ENCODE peak calls at places on chromosomes 5 and 9, in six cellular contexts. R is K562, F is HepG2, H is Panc1, U is HCT116, I is upper lobe of left lung. X is an unnamed sample.

GRCh38 chr9:127854169-127854833 is at the start of gene ENG:
- ATAC-seq in R (no peak), F (peak; percentile 38), H (peak; percentile 86), U (no peak), I (peak; percentile 88), X (peak; percentile 67)

GRCh38 chr5:31213676-31214638 is 20.5 kb downstream of the CDH6 start:
- ATAC-seq in R (no peak), F (no peak), H (no peak), U (no peak), I (no peak), X (no peak)

GRCh38 chr9:125990186-125990792 is 243.1 kb downstream of the PBX3 start:
- ATAC-seq in R (no peak), F (no peak), H (no peak), U (no peak), I (no peak), X (no peak)

GRCh38 chr9:93525476-93525875 is 50.9 kb upstream of the PHF2 start:
- ATAC-seq in R (peak; percentile 83), F (no peak), H (no peak), U (no peak), I (no peak), X (no peak)

GRCh38 chr5:35999547-35999946 is 8.4 kb upstream of the UGT3A1 start:
- ATAC-seq in R (no peak), F (no peak), H (no peak), U (no peak), I (no peak), X (no peak)

GRCh38 chr5:171162602-171163001 is 146.4 kb upstream of the TLX3 start:
- ATAC-seq in R (peak; percentile 95), F (peak; percentile 79), H (no peak), U (peak; percentile 98), I (no peak), X (no peak)

GRCh38 chr5:25345240-25345771 is 700.5 kb upstream of the CDH10 start:
- ATAC-seq in R (no peak), F (no peak), H (no peak), U (no peak), I (no peak), X (no peak)

GRCh38 chr5:137605377-137605776 is 106.3 kb upstream of the SPOCK1 start:
- ATAC-seq in R (no peak), F (no peak), H (no peak), U (peak; percentile 40), I (no peak), X (no peak)

GRCh38 chr5:43418561-43418960 is 6.4 kb upstream of the CCL28 start:
- ATAC-seq in R (no peak), F (no peak), H (no peak), U (no peak), I (no peak), X (no peak)

GRCh38 chr5:37847978-37848425 is 8.2 kb upstream of the GDNF start:
- ATAC-seq in R (no peak), F (no peak), H (no peak), U (peak; percentile 62), I (no peak), X (no peak)

GRCh38 chr5:81151546-81151945 is 81.6 kb upstream of the CKMT2 start:
- ATAC-seq in R (no peak), F (no peak), H (no peak), U (no peak), I (no peak), X (no peak)

GRCh38 chr5:143145388-143145787 is 258.1 kb downstream of the NR3C1 start:
- ATAC-seq in R (no peak), F (no peak), H (no peak), U (no peak), I (peak; percentile 36), X (no peak)

GRCh38 chr9:114172981-114173833 is 17.9 kb downstream of the COL27A1 start:
- ATAC-seq in R (no peak), F (no peak), H (no peak), U (no peak), I (no peak), X (no peak)

GRCh38 chr9:109074236-109074889 is 45.4 kb downstream of the TMEM245 start:
- ATAC-seq in R (no peak), F (peak; percentile 71), H (no peak), U (no peak), I (no peak), X (no peak)

GRCh38 chr9:134134949-134135342 is 936 bp upstream of the WDR5 start:
- ATAC-seq in R (peak; percentile 49), F (peak; percentile 13), H (peak; percentile 29), U (no peak), I (peak; percentile 12), X (no peak)

GRCh38 chr5:170749911-170750431 is 33.6 kb upstream of the GABRP start:
- ATAC-seq in R (no peak), F (no peak), H (no peak), U (no peak), I (no peak), X (no peak)

GRCh38 chr5:138641547-138642298 is 66.5 kb upstream of the HSPA9 start:
- ATAC-seq in R (peak; percentile 93), F (peak; percentile 81), H (peak; percentile 82), U (peak; percentile 96), I (peak; percentile 70), X (peak; percentile 40)

GRCh38 chr5:157506981-157507780 is 47.2 kb downstream of the NIPAL4 start:
- ATAC-seq in R (no peak), F (no peak), H (no peak), U (no peak), I (no peak), X (no peak)

GRCh38 chr9:97617939-97618416 is 15.2 kb downstream of the TSTD2 start:
- ATAC-seq in R (no peak), F (no peak), H (no peak), U (no peak), I (no peak), X (no peak)

GRCh38 chr9:26856413-26857032 is 36.1 kb downstream of the CAAP1 start:
- ATAC-seq in R (peak; percentile 59), F (peak; percentile 80), H (no peak), U (peak; percentile 69), I (no peak), X (no peak)

GRCh38 chr5:79074641-79075040 is 5.1 kb downstream of the BHMT2 start:
- ATAC-seq in R (no peak), F (no peak), H (no peak), U (no peak), I (no peak), X (no peak)

GRCh38 chr9:89419978-89420394 is 77.9 kb downstream of the SEMA4D start:
- ATAC-seq in R (no peak), F (no peak), H (no peak), U (no peak), I (no peak), X (no peak)

GRCh38 chr9:115109486-115109885 is 8.5 kb downstream of the TNC start:
- ATAC-seq in R (no peak), F (no peak), H (no peak), U (no peak), I (no peak), X (no peak)

GRCh38 chr5:97979740-97980139 is 793.7 kb upstream of the RGMB start:
- ATAC-seq in R (no peak), F (no peak), H (no peak), U (no peak), I (no peak), X (no peak)

GRCh38 chr9:126833710-126834345 is 26.6 kb upstream of the ZBTB34 start:
- ATAC-seq in R (no peak), F (no peak), H (no peak), U (no peak), I (no peak), X (no peak)

GRCh38 chr9:72476617-72477375 is 44.6 kb upstream of the TMC1 start:
- ATAC-seq in R (peak; percentile 84), F (no peak), H (peak; percentile 92), U (peak; percentile 90), I (no peak), X (no peak)

DNA sequence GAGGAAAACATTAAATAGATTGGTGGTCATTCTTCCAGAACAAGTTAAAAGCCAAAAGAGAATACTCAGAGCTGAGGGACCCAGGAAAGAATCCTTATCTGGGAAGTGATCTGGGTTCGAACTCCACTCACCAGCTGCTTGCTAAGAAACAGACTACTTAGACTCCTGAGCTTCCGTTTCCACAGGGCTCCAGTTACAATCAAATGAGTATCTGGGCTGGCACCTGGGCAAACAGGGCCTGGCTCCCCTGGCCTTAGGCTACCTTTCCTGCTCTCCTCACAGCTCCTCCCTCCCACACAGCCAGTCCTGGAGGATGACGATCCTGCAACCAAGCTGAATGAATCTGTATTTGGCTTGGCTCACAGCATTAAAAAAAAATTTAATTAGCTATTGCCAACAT is 2.5 kb downstream of the MAPK9 start:
- ATAC-seq in R (no peak), F (no peak), H (no peak), U (no peak), I (no peak), X (no peak)
- TF ChIP-seq POLR2AphosphoS5 in R (no peak), F (no peak), H (no peak), U (no peak), I (no peak), X (no peak)

DNA sequence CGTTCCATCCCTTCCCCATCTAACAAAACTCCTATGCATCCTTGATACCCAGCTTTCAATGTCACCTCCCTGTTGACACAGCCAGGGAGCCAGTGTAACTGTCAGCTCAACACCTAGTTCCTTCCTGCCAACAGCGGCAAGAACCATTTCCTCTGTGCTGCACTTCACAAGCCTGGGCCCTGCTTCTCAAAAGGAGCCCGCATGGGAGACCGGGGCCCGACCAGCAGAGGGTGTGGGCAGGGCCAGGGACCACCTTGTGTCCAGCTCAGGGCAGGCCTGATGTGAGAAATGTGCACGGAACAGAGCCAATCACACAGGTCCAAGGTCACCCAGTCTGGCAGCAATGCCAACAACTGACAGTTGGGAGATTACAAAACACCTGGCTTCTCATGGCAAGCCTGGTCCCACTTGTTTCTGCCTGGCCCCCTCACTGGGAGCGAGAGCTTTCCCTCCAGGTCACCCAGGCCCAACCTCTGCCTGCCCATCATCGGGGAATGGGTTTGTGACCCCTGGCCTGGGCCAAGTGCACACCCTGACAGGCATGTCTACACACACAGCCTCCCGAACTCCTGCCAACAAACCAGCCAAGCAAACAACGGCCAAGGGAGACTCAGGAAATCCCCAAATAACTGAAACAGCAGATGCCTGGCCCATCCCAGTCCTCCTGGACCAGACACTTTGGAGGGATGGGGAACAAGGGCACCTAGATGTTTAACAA is 3.1 kb downstream of the RNF44 start:
- ATAC-seq in R (no peak), F (peak; percentile 35), H (peak; percentile 5), U (no peak), I (no peak), X (no peak)
- H3K4me3 ChIP-seq in R (no peak overlapping the region), F (no peak overlapping the region), H (peak overlapping the region; percentile 97), U (no peak overlapping the region), I (peak overlapping the region; percentile 85), X (no peak overlapping the region)

DNA sequence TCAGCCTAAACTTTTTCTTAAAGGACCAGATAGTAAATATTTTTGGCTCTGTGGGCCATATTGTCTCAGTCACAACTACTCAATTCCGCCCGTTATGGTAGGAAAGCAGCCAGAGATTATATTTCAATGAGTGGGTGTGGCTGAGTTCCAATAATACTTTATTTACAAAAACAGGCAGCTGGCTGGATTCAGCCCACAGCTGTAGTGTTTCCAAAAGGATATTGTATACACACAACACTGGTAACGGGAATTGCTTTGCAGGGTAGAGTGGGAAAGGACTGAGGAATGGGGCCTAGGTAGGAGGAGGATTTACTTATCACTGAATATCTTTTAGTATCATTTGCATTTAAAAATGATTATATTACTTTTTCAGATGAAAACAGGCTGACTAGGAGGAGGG is 21.0 kb downstream of the GCNT4 start:
- ATAC-seq in R (no peak), F (no peak), H (no peak), U (no peak), I (no peak), X (no peak)
- TF ChIP-seq POLR2AphosphoS5 in R (no peak), F (no peak), H (no peak), U (no peak), I (no peak), X (no peak)

GRCh38 chr9:137030006-137030405 is 1.9 kb downstream of the FUT7 start:
- ATAC-seq in R (no peak), F (no peak), H (no peak), U (no peak), I (no peak), X (no peak)
- H3K4me3 ChIP-seq in R (no peak overlapping the region), F (no peak overlapping the region), H (no peak overlapping the region), U (no peak overlapping the region), I (peak overlapping the region; percentile 12), X (no peak overlapping the region)